ENCODE peak calls at places on chromosome 9, in four cellular contexts. I is mesenteric fat pad, Y is mesendoderm, T is non-pigmented ciliary epithelial cell. M is an unnamed sample.

GRCh38 chr9:114860187-114860586 is 54.3 kb upstream of the TNFSF15 start:
- DNase-seq in Y (no peak), T (no peak), I (no peak), M (no peak)

GRCh38 chr9:33172256-33172678 is 5.1 kb upstream of the B4GALT1 start:
- DNase-seq in T (no peak), I (no peak), Y (peak), M (peak)

GRCh38 chr9:1495684-1496083 is 445.5 kb downstream of the DMRT2 start:
- DNase-seq in I (no peak), Y (no peak), T (no peak), M (no peak)

GRCh38 chr9:91180240-91180929 is 181.3 kb downstream of the AUH start:
- DNase-seq in Y (no peak), T (no peak), I (no peak), M (no peak)

GRCh38 chr9:96293481-96293880 is 8.5 kb downstream of the HSD17B3 start:
- DNase-seq in T (peak), I (no peak), Y (peak), M (no peak)

GRCh38 chr9:70940605-70941004 is 180.8 kb downstream of the TRPM3 start:
- DNase-seq in T (no peak), I (no peak), Y (no peak), M (no peak)

GRCh38 chr9:104982543-104982942 is 54.6 kb upstream of the ABCA1 start:
- DNase-seq in Y (no peak), I (no peak), T (no peak), M (no peak)

GRCh38 chr9:70602364-70603019 is 188.0 kb upstream of the KLF9 start:
- DNase-seq in Y (peak), T (peak), I (no peak), M (peak)

GRCh38 chr9:133539434-133539833 is 4.9 kb downstream of the ADAMTSL2 start:
- DNase-seq in T (no peak), I (no peak), Y (peak), M (no peak)

GRCh38 chr9:3074247-3074646 is 230.4 kb upstream of the PUM3 start:
- DNase-seq in Y (no peak), T (no peak), I (no peak), M (no peak)

GRCh38 chr9:93196095-93197055 is 12.4 kb downstream of the WNK2 start:
- DNase-seq in Y (no peak), I (no peak), T (no peak), M (no peak)

GRCh38 chr9:108086624-108087023 is 597.1 kb upstream of the KLF4 start:
- DNase-seq in Y (no peak), I (no peak), T (no peak), M (no peak)

GRCh38 chr9:35074141-35074540 is 1.7 kb upstream of the VCP start:
- DNase-seq in T (no peak), Y (no peak), I (peak), M (no peak)

M was measured in fibroblast of the aortic adventitia.